ENCODE peak calls at places on chromosomes 2 and 18, in seven cellular contexts. D, S, R, W, C, A and P are unnamed samples.

GRCh38 chr18:8116346-8117007 is 492.8 kb upstream of the RAB12 start:
- DNase-seq in D (no peak), S (peak), R (peak), W (no peak), C (no peak), A (peak), P (no peak)

GRCh38 chr18:22913861-22914260 is 19.3 kb upstream of the RBBP8 start:
- DNase-seq in D (peak), S (no peak), R (no peak), W (no peak), C (no peak), A (peak), P (no peak)

GRCh38 chr2:52416340-52416739 is 1351.3 kb upstream of the CHAC2 start:
- DNase-seq in D (no peak), S (no peak), R (peak), W (no peak), C (peak), A (no peak), P (no peak)

GRCh38 chr2:111118455-111119003 is 2.2 kb upstream of the BCL2L11 start:
- DNase-seq in D (peak), S (no peak), R (no peak), W (peak), C (peak), A (no peak), P (no peak)

GRCh38 chr2:182064024-182064880 is 78.6 kb downstream of the PPP1R1C start:
- DNase-seq in D (no peak), S (no peak), R (peak), W (no peak), C (no peak), A (no peak), P (no peak)

GRCh38 chr2:169670215-169670651 is 24.0 kb downstream of the CFAP210 start:
- DNase-seq in D (no peak), S (peak), R (peak), W (no peak), C (no peak), A (no peak), P (peak)

GRCh38 chr18:67790527-67790926 is 274.0 kb upstream of the DSEL start:
- DNase-seq in D (no peak), S (no peak), R (no peak), W (no peak), C (no peak), A (no peak), P (no peak)

GRCh38 chr2:197806317-197806633 is 1.9 kb downstream of the PLCL1 start:
- DNase-seq in D (no peak), S (no peak), R (no peak), W (no peak), C (no peak), A (no peak), P (no peak)

GRCh38 chr18:79770826-79771225 is 26.9 kb upstream of the KCNG2 start:
- DNase-seq in D (no peak), S (no peak), R (no peak), W (no peak), C (no peak), A (no peak), P (no peak)

GRCh38 chr18:44693030-44693784 is 12.5 kb downstream of the SETBP1 start:
- DNase-seq in D (no peak), S (peak), R (no peak), W (no peak), C (no peak), A (peak), P (no peak)

GRCh38 chr2:162989507-162989906 is 150.9 kb upstream of the KCNH7 start:
- DNase-seq in D (no peak), S (no peak), R (no peak), W (no peak), C (no peak), A (no peak), P (peak)

GRCh38 chr2:16615687-16616615 is 49.7 kb downstream of the CYRIA start:
- DNase-seq in D (peak), S (no peak), R (no peak), W (no peak), C (no peak), A (no peak), P (no peak)

GRCh38 chr2:108377815-108378630 is at the start of gene SULT1C4:
- DNase-seq in D (peak), S (no peak), R (peak), W (peak), C (peak), A (no peak), P (no peak)

GRCh38 chr2:14750433-14750832 is 117.9 kb downstream of the LRATD1 start:
- DNase-seq in D (no peak), S (no peak), R (no peak), W (no peak), C (no peak), A (no peak), P (no peak)

GRCh38 chr2:74378007-74378406 is 2.1 kb downstream of the DCTN1 start:
- DNase-seq in D (no peak), S (no peak), R (no peak), W (no peak), C (no peak), A (no peak), P (no peak)

GRCh38 chr18:5894215-5894612 is 1.1 kb downstream of the TMEM200C start:
- DNase-seq in D (no peak), S (no peak), R (no peak), W (peak), C (no peak), A (no peak), P (no peak)

GRCh38 chr2:134282638-134283400 is 28.9 kb downstream of the MGAT5 start:
- DNase-seq in D (no peak), S (no peak), R (no peak), W (no peak), C (no peak), A (no peak), P (peak)

GRCh38 chr2:221502270-221502973 is 69.7 kb downstream of the EPHA4 start:
- DNase-seq in D (no peak), S (peak), R (peak), W (no peak), C (no peak), A (peak), P (no peak)

GRCh38 chr2:56132138-56132537 is 51.7 kb upstream of the CCDC85A start:
- DNase-seq in D (no peak), S (peak), R (peak), W (peak), C (peak), A (no peak), P (peak)

DNA sequence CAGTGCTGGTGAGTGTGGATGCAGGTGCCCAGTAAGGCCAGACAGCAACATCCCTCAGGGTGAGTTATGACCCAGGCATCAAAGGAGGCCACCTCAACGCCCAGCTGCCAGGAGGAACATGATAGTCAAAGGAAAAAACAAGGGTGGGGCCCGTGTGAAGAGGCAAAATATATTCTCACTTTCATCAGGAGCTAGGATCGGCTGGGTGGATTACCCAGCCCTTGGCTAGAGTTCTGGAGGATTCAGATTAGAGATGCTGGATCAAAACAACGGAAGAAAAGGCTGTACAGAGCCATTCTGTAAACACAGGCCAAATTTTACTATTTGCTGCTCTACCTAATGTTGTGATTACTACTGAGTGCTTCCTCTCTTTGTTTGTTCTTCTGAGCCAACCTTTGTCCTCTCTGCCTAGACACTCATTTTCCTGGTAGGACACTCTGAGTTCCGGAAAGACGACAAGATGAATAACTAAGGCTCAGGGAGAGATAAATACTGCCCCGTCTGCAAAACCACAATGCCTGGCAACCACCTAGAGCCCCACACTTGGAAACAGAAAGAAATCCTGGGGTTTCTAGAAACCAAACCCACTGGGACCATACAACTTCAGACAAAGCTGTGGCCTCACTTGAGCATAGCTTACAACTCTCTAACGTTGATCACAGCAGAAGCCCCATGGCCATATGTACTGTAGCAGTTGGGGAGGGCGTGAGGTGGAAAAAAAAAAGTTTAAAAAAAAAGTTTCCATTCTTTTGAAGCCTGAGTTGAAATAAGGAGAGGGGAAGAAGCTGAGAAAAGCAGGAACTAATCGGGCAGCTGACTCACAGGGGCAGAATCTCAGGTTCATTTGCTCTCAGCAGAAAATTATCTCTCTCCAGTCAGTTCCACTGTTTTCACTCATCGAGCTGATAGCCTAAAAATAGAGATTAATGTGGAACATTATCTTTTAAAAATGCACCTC is 17.8 kb upstream of the PMAIP1 start:
- DNase-seq in D (no peak), S (peak), R (no peak), W (no peak), C (no peak), A (no peak), P (no peak)
- H3K27ac ChIP-seq in D (no peak), S (peak), R (peak), W (no peak), C (no peak), A (peak), P (no peak)

GRCh38 chr2:155600914-155601760 is 731.4 kb downstream of the NR4A2 start:
- DNase-seq in D (no peak), S (no peak), R (no peak), W (no peak), C (no peak), A (no peak), P (no peak)

GRCh38 chr2:155600296-155600695 is 732.2 kb downstream of the NR4A2 start:
- DNase-seq in D (no peak), S (no peak), R (no peak), W (no peak), C (no peak), A (no peak), P (no peak)

DNA sequence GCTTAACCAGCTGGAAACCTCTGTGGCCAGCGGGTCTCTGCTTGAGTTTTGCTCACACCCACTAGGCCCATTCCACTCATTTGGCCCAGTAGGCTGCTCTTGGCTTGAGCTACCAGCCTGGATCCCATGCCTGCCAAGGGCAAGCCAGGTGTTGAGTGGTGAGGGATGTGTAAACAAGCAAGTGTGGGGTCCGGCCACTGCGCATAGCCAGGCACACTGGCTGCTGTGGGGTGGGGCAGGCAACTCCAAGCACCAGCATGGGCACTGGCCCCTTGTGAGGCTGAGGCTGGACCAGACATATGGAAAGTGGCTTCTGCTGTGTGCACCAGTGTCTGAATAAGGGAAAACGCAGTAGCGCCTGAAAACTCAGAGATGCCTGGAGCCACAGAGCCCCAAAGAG is 732.7 kb downstream of the NR4A2 start:
- DNase-seq in D (no peak), S (no peak), R (no peak), W (no peak), C (no peak), A (no peak), P (no peak)
- H3K9ac ChIP-seq in D (no peak), S (no peak), R (no peak), W (no peak), C (no peak), A (no peak), P (no peak)

DNA sequence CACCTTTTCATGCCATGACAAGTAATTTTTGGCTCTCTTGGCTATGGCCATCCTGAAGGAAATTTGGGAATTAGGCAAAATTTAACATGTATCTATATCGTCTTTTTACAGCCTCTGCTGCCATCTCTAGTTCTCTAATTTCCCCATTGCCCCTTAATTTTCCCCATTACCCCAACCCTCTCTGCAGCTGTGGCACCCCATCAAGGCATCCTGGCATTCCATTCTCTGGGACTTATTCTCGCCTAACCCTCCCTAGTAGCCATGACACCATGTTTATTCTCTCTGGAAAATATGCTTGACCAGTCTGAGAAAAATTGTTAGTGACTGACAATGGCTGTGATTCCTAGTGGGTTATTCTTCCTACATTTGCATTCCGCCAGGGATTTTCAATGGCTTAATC is 43.9 kb upstream of the GLS start:
- DNase-seq in D (no peak), S (no peak), R (no peak), W (no peak), C (no peak), A (no peak), P (no peak)
- H3K4me2 ChIP-seq in D (no peak), S (no peak), R (no peak), W (no peak), C (no peak), A (peak), P (no peak)

DNA sequence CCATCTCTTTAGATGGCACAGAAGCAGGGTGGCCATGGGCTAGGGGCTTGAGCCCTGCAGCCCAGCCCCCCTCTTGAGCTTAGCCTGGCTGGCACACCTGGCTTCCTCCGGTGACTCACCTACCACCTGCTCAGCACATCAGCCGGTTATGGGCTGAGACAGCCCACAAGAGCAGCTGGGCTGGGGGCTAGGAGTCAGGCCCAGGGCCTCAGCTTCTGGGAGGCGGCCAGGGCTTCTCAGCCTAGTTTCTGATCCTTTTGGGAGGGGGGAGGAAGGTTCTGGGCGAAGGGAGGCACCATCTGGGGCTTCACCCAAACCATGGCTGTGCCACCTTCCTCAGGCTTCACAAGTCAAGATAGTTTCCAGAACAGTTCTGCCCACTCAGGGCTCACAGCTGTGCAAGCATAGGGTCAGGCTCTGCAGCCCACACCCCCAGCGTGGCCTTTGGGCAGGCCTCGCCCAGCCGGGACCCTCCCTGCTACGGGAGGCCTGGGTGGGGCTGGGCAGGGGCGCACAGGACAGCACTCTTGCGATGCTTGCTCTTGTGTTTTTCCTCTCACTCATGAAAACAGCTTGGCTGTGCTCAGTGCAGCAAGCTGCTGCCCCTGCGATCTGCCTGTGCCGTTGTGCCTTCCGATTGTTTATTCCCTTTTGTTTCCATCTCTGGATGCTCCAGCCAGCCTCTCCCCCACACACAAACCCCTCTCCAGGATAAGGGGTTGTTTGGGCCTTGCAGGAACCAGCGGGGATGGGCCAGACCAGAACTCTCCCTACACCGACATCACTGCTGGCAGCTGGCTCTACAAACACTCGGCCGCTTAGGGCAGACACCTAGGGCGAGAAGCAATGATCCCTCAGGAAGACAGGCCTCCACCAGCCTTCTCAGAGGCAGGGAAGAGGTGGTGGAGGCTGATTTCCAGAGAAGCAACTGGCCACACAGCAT is 26.1 kb upstream of the SEMA4C start:
- DNase-seq in D (peak), S (no peak), R (no peak), W (no peak), C (no peak), A (no peak), P (peak)
- H3K27ac ChIP-seq in D (no peak), S (no peak), R (no peak), W (no peak), C (no peak), A (no peak), P (peak)

GRCh38 chr2:84516234-84516986 is at the start of gene DNAH6:
- DNase-seq in D (peak), S (peak), R (peak), W (peak), C (peak), A (peak), P (peak)
- H3K9ac ChIP-seq in D (no peak), S (peak), R (peak), W (no peak), C (no peak), A (peak), P (peak)

DNA sequence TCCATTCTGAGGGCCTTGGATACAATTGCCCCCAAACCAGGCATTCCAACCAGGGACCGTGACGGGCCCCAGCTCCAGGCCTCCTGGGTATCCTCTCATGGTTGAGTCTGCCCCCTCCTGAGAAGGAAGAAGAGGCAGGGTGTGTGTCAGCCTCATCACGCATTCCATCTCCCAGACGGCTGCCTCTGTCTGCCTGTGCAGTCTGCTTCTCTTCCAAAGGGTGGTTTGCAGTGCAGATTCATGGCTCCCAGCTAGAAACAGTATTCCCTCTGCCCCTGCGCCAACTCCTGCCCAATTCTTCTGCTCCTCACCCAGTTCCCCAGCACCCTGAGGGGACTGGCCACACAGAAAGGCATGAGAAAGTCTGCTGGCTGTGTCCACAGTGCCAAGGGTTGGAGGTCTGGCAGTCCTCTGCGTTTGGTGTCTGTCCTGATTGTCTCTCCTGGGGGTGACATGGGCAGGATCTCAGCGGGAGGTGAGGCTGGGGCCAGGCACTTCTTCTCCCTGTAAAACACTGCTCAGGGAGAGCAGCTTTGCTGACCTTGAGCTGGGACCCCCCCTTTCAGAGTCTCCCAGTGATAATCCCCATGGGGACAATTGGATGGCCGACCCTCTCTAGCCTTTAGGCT is 163.1 kb downstream of the SMAD7 start:
- DNase-seq in D (no peak), S (no peak), R (no peak), W (no peak), C (no peak), A (no peak), P (no peak)
- H3K4me2 ChIP-seq in D (no peak), S (peak), R (no peak), W (no peak), C (no peak), A (no peak), P (no peak)

GRCh38 chr18:55419939-55420664 is 167.9 kb downstream of the TCF4 start:
- DNase-seq in D (no peak), S (peak), R (peak), W (no peak), C (peak), A (no peak), P (no peak)
- H3K27ac ChIP-seq in D (peak), S (peak), R (peak), W (peak), C (peak), A (peak), P (no peak)